ENCODE peak calls at places on chromosomes 7 and 10, in seven cellular contexts. J is uterus, F is A549, R is HepG2, N is heart left ventricle, M is IMR-90, A is esophagus muscularis mucosa. V is an unnamed sample. For H3K4me1, the result is how much of the 10 kb centered on the place peaks cover.

GRCh38 chr7:44712012-44712411 is 36.6 kb upstream of the ZMIZ2 start:
- DNase-seq in J (no peak), F (no peak), R (peak), N (no peak), M (peak), A (no peak), V (no peak)

GRCh38 chr7:69516208-69516820 is 82.0 kb upstream of the AUTS2 start:
- DNase-seq in J (no peak), F (no peak), R (no peak), N (peak), M (no peak), A (no peak), V (no peak)

GRCh38 chr7:38563736-38564135 is 67.4 kb downstream of the AMPH start:
- DNase-seq in J (no peak), F (no peak), R (no peak), N (no peak), M (no peak), A (no peak), V (no peak)

GRCh38 chr7:12013983-12014382 is 182.0 kb upstream of the THSD7A start:
- DNase-seq in J (no peak), F (no peak), R (no peak), N (no peak), M (no peak), A (no peak), V (no peak)

GRCh38 chr7:57868771-57869483 is 418.9 kb downstream of the ZNF716 start:
- DNase-seq in J (no peak), F (peak), R (no peak), N (no peak), M (no peak), A (no peak), V (no peak)

GRCh38 chr10:49742683-49743463 is 19.2 kb downstream of the OGDHL start:
- DNase-seq in J (no peak), F (no peak), R (no peak), N (no peak), M (no peak), A (no peak), V (no peak)

GRCh38 chr7:41624818-41625217 is 78.1 kb downstream of the INHBA start:
- DNase-seq in J (no peak), F (no peak), R (no peak), N (no peak), M (peak), A (no peak), V (no peak)

GRCh38 chr7:36860679-36861078 is 136.4 kb upstream of the AOAH start:
- DNase-seq in J (no peak), F (no peak), R (no peak), N (no peak), M (no peak), A (no peak), V (no peak)

GRCh38 chr7:30510124-30511074 is 5.8 kb upstream of the GGCT start:
- DNase-seq in J (no peak), F (no peak), R (peak), N (no peak), M (peak), A (no peak), V (peak)

GRCh38 chr7:8442814-8443304 is 9.4 kb downstream of the NXPH1 start:
- DNase-seq in J (no peak), F (no peak), R (no peak), N (peak), M (no peak), A (no peak), V (peak)

GRCh38 chr7:34342403-34342802 is 315.6 kb upstream of the NPSR1 start:
- DNase-seq in J (no peak), F (no peak), R (peak), N (no peak), M (no peak), A (no peak), V (no peak)

GRCh38 chr10:105502076-105502475 is 861.0 kb downstream of the SORCS3 start:
- DNase-seq in J (no peak), F (no peak), R (no peak), N (no peak), M (no peak), A (no peak), V (no peak)

GRCh38 chr10:104077282-104078151 is 8.2 kb downstream of the COL17A1 start:
- DNase-seq in J (no peak), F (no peak), R (no peak), N (no peak), M (no peak), A (no peak), V (no peak)

GRCh38 chr7:2821842-2822507 is 22.1 kb downstream of the GNA12 start:
- DNase-seq in J (no peak), F (no peak), R (no peak), N (no peak), M (peak), A (no peak), V (peak)

GRCh38 chr10:14839305-14839695 is 1.2 kb downstream of the HSPA14 start:
- DNase-seq in J (no peak), F (no peak), R (no peak), N (no peak), M (no peak), A (no peak), V (no peak)

GRCh38 chr10:76581685-76582084 is 1055.9 kb downstream of the KCNMA1 start:
- DNase-seq in J (no peak), F (no peak), R (no peak), N (no peak), M (no peak), A (no peak), V (no peak)

GRCh38 chr7:26398436-26399308 is 107.0 kb downstream of the SNX10 start:
- DNase-seq in J (peak), F (peak), R (no peak), N (peak), M (peak), A (no peak), V (peak)

GRCh38 chr10:26946103-26946907 is 85.5 kb upstream of the ABI1 start:
- DNase-seq in J (no peak), F (no peak), R (no peak), N (no peak), M (no peak), A (no peak), V (no peak)

GRCh38 chr10:104388830-104389229 is 35.2 kb downstream of the CFAP58 start:
- DNase-seq in J (no peak), F (no peak), R (no peak), N (no peak), M (no peak), A (no peak), V (no peak)

GRCh38 chr7:45103958-45104843 is 7.3 kb downstream of the TBRG4 start:
- DNase-seq in J (no peak), F (no peak), R (no peak), N (no peak), M (no peak), A (no peak), V (no peak)

GRCh38 chr7:89988070-89988469 is 166.2 kb upstream of the STEAP1 start:
- DNase-seq in J (no peak), F (no peak), R (no peak), N (no peak), M (no peak), A (no peak), V (no peak)

GRCh38 chr10:98323221-98324164 is 55.5 kb upstream of the LOXL4 start:
- DNase-seq in J (peak), F (no peak), R (peak), N (peak), M (peak), A (no peak), V (peak)

GRCh38 chr7:25597881-25598456 is 369.7 kb upstream of the NPVF start:
- DNase-seq in J (no peak), F (no peak), R (peak), N (no peak), M (no peak), A (peak), V (peak)

GRCh38 chr10:101961591-101962498 is 94.1 kb downstream of the ARMH3 start:
- DNase-seq in J (no peak), F (no peak), R (no peak), N (peak), M (peak), A (no peak), V (peak)

GRCh38 chr10:131698232-131698631 is 202.6 kb upstream of the PPP2R2D start:
- DNase-seq in J (no peak), F (no peak), R (no peak), N (peak), M (no peak), A (no peak), V (peak)

GRCh38 chr7:41481353-41481752 is 221.5 kb downstream of the INHBA start:
- DNase-seq in J (no peak), F (no peak), R (no peak), N (no peak), M (peak), A (no peak), V (no peak)

GRCh38 chr7:46244752-46245151 is 323.7 kb upstream of the IGFBP3 start:
- DNase-seq in J (no peak), F (no peak), R (no peak), N (no peak), M (peak), A (no peak), V (no peak)

GRCh38 chr10:95767884-95768556 is 12.1 kb downstream of the ENTPD1 start:
- DNase-seq in J (no peak), F (no peak), R (no peak), N (no peak), M (peak), A (no peak), V (no peak)

GRCh38 chr7:24381919-24382505 is 98.0 kb downstream of the NPY start:
- DNase-seq in J (no peak), F (peak), R (peak), N (no peak), M (no peak), A (no peak), V (no peak)

DNA sequence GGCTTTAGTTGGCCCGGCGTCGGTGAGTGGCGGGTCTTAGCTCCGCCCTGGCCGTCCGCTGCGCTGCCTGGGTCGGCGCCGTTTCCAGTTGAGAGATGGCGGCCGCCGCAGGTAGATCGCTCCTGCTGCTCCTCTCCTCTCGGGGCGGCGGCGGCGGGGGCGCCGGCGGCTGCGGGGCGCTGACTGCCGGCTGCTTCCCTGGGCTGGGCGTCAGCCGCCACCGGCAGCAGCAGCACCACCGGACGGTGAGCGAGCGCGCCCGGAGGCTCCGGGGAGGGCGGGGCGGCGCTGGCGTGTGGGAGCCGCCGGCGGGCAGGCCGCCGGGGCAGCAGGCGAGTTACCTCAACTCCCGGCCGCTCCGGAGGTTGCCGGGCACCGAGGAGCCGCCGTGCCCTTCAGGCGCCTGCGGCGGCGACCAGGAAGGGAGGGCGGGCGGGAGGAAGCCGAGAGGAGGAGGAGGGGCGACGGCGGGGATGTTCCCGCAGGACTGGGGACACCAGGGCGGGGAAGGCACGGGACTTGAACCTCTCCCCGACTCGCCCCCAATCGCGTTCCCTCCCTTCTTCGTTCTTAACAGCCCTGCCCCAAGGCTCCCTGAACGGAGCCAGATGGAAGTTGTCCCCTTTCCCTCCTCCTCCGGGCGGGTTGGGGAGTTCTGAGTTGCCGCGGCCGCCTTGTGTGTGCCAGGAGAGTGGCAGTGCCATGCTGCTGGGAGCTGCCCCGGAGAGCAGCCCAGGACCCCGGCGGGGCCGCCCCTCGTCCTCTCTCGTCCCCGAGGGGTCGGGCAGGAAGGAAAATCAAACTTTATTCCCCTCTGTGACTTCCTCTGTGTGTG is at the start of gene MCU:
- DNase-seq in J (peak), F (peak), R (no peak), N (peak), M (peak), A (peak), V (peak)
- TF ChIP-seq POLR2A in J (peak), F (peak), R (peak), N (no peak), M (peak), A (no peak), V (peak)

GRCh38 chr7:28661826-28662225 is 249.5 kb downstream of the CREB5 start:
- DNase-seq in J (no peak), F (no peak), R (no peak), N (no peak), M (no peak), A (no peak), V (no peak)
- H3K4me1 ChIP-seq in J (under half), F (under half), R (under half), N (under half), M (under half), A (under half), V (under half)

GRCh38 chr10:71378341-71379117 is 18.2 kb upstream of the CDH23 start:
- DNase-seq in J (no peak), F (no peak), R (no peak), N (no peak), M (no peak), A (no peak), V (no peak)
- TF ChIP-seq POLR2A in J (no peak), F (no peak), R (no peak), N (no peak), M (no peak), A (no peak), V (no peak)

GRCh38 chr10:29586509-29586908 is 48.3 kb downstream of the SVIL start:
- DNase-seq in J (no peak), F (no peak), R (no peak), N (no peak), M (no peak), A (no peak), V (no peak)

GRCh38 chr10:29588640-29589421 is 45.9 kb downstream of the SVIL start:
- DNase-seq in J (no peak), F (no peak), R (no peak), N (no peak), M (peak), A (no peak), V (peak)

GRCh38 chr10:29595146-29595545 is 39.6 kb downstream of the SVIL start:
- DNase-seq in J (no peak), F (no peak), R (no peak), N (no peak), M (no peak), A (no peak), V (no peak)

GRCh38 chr10:29591416-29591968 is 43.3 kb downstream of the SVIL start:
- DNase-seq in J (no peak), F (no peak), R (no peak), N (no peak), M (no peak), A (no peak), V (no peak)

GRCh38 chr10:29590598-29591415 is 44.0 kb downstream of the SVIL start:
- DNase-seq in J (no peak), F (peak), R (peak), N (no peak), M (peak), A (peak), V (no peak)
- H3K4me1 ChIP-seq in J (under half), F (under half), R (under half), N (under half), M (under half), A (under half), V (under half)

DNA sequence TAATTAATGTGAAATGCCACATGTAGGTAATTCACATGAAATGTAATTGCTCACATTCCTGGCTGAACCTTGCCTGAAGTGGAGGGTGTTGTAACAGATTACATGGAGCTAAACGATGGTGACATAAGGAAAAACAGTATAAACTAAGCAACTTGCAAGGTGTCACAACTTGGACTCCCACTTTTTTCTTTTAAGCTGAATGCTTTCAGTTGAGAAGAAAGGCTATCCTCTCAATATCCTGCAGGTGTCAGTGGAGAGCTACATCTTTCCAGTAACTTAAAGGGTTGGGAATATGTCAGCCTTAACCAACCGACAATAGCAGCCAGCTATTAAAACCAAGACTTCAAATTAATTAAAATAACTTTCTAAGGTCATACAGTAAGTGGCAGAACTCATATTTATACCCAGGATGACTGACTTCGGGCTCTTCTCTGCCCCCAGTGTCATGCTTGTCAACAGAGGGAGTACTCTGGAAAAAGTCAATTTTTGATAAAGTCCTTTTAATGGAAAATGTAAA is 33.7 kb downstream of the NRBF2 start:
- DNase-seq in J (peak), F (peak), R (peak), N (no peak), M (peak), A (no peak), V (no peak)
- TF ChIP-seq POLR2A in J (no peak), F (no peak), R (no peak), N (no peak), M (no peak), A (no peak), V (no peak)

V was measured in adrenal gland.